ENCODE peak calls at places on chromosomes 12 and 14, in six cellular contexts. Q is left lung, O is right atrium auricular region, H is H9, Z is PC-3, G is fibroblast of lung. W is an unnamed sample.
A peak's percentile ranks its signal among the peaks of the same experiment; 100 is the strongest.

GRCh38 chr12:15863984-15864383 is 18.2 kb upstream of the STRAP start:
- DNase-seq in Q (no peak), O (no peak), H (no peak), Z (no peak), G (no peak), W (no peak)

GRCh38 chr12:6167327-6168280 is 32.6 kb upstream of the CD9 start:
- DNase-seq in Q (peak; percentile 87), O (peak; percentile 90), H (no peak), Z (peak; percentile 88), G (peak; percentile 94), W (peak; percentile 86)

GRCh38 chr14:30034049-30034635 is 106.5 kb upstream of the PRKD1 start:
- DNase-seq in Q (no peak), O (no peak), H (peak; percentile 39), Z (no peak), G (peak; percentile 6), W (no peak)

GRCh38 chr12:115598827-115599226 is 678.7 kb downstream of the MED13L start:
- DNase-seq in Q (no peak), O (no peak), H (peak; percentile 41), Z (no peak), G (peak; percentile 16), W (no peak)

GRCh38 chr14:80003138-80003537 is 208.2 kb downstream of the DIO2 start:
- DNase-seq in Q (no peak), O (no peak), H (no peak), Z (peak; percentile 89), G (peak; percentile 1), W (no peak)

GRCh38 chr12:54392485-54393349 is 8.2 kb upstream of the ZNF385A start:
- DNase-seq in Q (no peak), O (no peak), H (peak; percentile 27), Z (no peak), G (no peak), W (no peak)

GRCh38 chr12:108282676-108283075 is 56.4 kb downstream of the CMKLR1 start:
- DNase-seq in Q (no peak), O (no peak), H (no peak), Z (no peak), G (no peak), W (no peak)

GRCh38 chr14:39469094-39469710 is 37.0 kb upstream of the FBXO33 start:
- DNase-seq in Q (peak; percentile 50), O (no peak), H (peak; percentile 70), Z (no peak), G (peak; percentile 23), W (no peak)

GRCh38 chr14:44962573-44963528 is 861 bp downstream of the TOGARAM1 start:
- DNase-seq in Q (peak; percentile 85), O (peak; percentile 68), H (no peak), Z (peak; percentile 33), G (peak; percentile 50), W (peak; percentile 70)

GRCh38 chr14:65042731-65043372 is 56.2 kb downstream of the FNTB start:
- DNase-seq in Q (no peak), O (no peak), H (no peak), Z (no peak), G (no peak), W (peak; percentile 64)

GRCh38 chr12:72271401-72271740 is 799 bp upstream of the TRHDE start:
- DNase-seq in Q (peak; percentile 70), O (peak; percentile 64), H (no peak), Z (no peak), G (peak; percentile 72), W (no peak)

GRCh38 chr12:25009511-25010092 is 60.7 kb upstream of the BCAT1 start:
- DNase-seq in Q (no peak), O (no peak), H (no peak), Z (no peak), G (no peak), W (no peak)

GRCh38 chr14:35347323-35348043 is 55.3 kb downstream of the PSMA6 start:
- DNase-seq in Q (no peak), O (no peak), H (no peak), Z (no peak), G (no peak), W (peak; percentile 55)

GRCh38 chr12:9729082-9729481 is 3.8 kb downstream of the CLECL1 start:
- DNase-seq in Q (no peak), O (no peak), H (no peak), Z (no peak), G (no peak), W (no peak)

GRCh38 chr14:90649557-90650135 is 166.6 kb downstream of the TTC7B start:
- DNase-seq in Q (no peak), O (no peak), H (no peak), Z (no peak), G (no peak), W (no peak)

GRCh38 chr12:42968426-42968825 is 378.9 kb upstream of the PRICKLE1 start:
- DNase-seq in Q (no peak), O (no peak), H (no peak), Z (no peak), G (no peak), W (no peak)

GRCh38 chr14:98957211-98958047 is 314.6 kb downstream of the BCL11B start:
- DNase-seq in Q (no peak), O (peak; percentile 93), H (peak; percentile 12), Z (no peak), G (peak; percentile 95), W (no peak)

DNA sequence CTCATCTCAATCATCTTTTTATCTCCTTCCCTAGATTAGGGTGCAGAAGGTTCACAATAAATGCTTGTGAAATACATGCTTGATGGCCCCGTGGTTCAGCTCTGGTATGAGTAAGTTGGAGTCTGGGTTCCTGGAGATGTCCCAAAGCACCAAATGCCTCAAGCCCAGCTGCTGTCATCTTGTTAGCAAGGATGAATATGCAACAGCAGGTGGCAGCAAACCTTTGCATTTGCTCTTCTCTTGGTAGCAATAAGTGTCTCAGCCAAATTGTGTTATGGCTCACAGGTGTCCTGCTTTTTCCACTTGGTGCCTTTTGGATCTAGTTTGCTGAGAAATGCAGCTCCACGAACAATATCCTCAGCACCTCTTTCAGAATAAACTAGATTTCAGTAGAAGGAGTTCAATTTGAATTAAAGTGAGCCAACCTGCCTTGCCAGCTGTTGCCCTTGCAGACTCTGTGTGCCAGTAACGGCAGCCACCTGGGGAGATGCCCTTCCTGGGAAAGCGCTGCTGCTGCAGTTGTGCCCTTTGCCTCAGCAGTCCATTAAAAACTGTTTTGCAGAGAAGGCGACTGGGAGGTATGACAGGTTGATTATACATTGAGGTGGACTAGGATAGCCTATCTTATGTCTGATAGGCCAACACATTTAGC is 417.3 kb downstream of the SNAPC1 start:
- DNase-seq in Q (peak; percentile 29), O (no peak), H (peak; percentile 64), Z (peak; percentile 84), G (peak; percentile 95), W (no peak)
- TF ChIP-seq CTCF in Q (peak; percentile 45), O (peak; percentile 67), H (peak; percentile 80), Z (peak; percentile 90), G (peak; percentile 74), W (peak; percentile 57)

GRCh38 chr14:49966971-49967630 is 74.2 kb downstream of the ARF6 start:
- DNase-seq in Q (no peak), O (no peak), H (no peak), Z (peak; percentile 77), G (no peak), W (no peak)

GRCh38 chr14:49962616-49963015 is 69.7 kb downstream of the ARF6 start:
- DNase-seq in Q (no peak), O (no peak), H (no peak), Z (peak; percentile 97), G (no peak), W (no peak)

GRCh38 chr14:49969961-49970360 is 77.1 kb downstream of the ARF6 start:
- DNase-seq in Q (no peak), O (peak; percentile 13), H (no peak), Z (no peak), G (no peak), W (no peak)

GRCh38 chr14:49970474-49971147 is 77.7 kb downstream of the ARF6 start:
- DNase-seq in Q (no peak), O (peak; percentile 60), H (no peak), Z (no peak), G (peak; percentile 86), W (no peak)

GRCh38 chr14:49966304-49966809 is 73.5 kb downstream of the ARF6 start:
- DNase-seq in Q (no peak), O (no peak), H (no peak), Z (no peak), G (peak; percentile 36), W (no peak)
- H3K27ac ChIP-seq in Q (peak overlapping the region; percentile 42), O (no peak overlapping the region), H (no peak overlapping the region), Z (peak overlapping the region; percentile 33), G (no peak overlapping the region), W (peak overlapping the region; percentile 25)

DNA sequence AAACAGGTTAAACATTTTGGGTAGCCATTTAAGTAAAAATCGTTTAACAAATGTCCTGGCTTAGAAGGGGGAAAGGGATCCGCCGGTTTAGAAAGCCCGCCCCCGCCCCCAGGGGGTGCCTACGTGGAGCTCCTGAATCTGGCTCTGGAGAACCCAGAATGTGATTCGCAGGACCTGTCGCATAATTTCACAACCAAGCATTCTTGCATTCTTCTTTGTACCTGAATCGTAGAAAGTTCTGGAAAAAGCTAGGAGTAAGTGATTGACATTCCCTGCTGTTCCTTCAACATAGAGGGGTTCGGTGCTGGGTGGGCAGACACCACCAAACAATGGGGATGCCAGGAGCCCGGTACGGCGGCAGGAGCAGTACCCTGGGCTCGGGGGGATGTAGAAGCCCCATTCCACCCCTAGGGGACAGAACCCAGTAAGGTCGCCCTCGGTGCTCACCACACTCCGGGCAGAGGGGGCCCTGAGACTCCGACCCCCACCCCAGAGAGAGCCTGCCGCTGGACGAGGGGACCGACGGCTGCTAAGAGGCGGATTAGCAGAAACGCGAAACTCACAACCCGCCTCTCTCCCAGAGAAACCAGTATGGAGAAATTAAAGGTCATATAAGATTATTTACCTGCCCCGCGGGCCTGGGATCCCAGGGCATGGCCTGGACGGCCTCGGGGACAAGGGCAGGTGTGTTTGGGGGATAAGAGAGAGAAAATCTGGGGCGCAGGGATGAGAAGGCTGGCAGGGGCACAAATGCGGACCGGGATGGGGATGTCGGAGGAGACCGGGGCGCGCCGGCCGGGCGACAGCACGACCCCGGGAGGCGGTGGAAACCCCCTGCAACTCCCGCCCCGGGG is 547 bp downstream of the CSRP2 start:
- DNase-seq in Q (no peak), O (no peak), H (peak; percentile 78), Z (peak; percentile 30), G (peak; percentile 8), W (peak; percentile 48)
- TF ChIP-seq CTCF in Q (no peak), O (no peak), H (peak; percentile 58), Z (peak; percentile 29), G (peak; percentile 37), W (peak; percentile 26)

GRCh38 chr14:68191567-68192321 is 372.2 kb downstream of the RAD51B start:
- DNase-seq in Q (no peak), O (no peak), H (no peak), Z (peak; percentile 89), G (peak; percentile 40), W (no peak)

GRCh38 chr14:68192935-68193334 is 373.4 kb downstream of the RAD51B start:
- DNase-seq in Q (no peak), O (no peak), H (no peak), Z (no peak), G (no peak), W (no peak)

GRCh38 chr14:68198713-68199464 is 379.3 kb downstream of the RAD51B start:
- DNase-seq in Q (no peak), O (no peak), H (no peak), Z (no peak), G (peak; percentile 44), W (no peak)

GRCh38 chr14:68193970-68194634 is 374.5 kb downstream of the RAD51B start:
- DNase-seq in Q (no peak), O (no peak), H (no peak), Z (no peak), G (peak; percentile 42), W (no peak)

DNA sequence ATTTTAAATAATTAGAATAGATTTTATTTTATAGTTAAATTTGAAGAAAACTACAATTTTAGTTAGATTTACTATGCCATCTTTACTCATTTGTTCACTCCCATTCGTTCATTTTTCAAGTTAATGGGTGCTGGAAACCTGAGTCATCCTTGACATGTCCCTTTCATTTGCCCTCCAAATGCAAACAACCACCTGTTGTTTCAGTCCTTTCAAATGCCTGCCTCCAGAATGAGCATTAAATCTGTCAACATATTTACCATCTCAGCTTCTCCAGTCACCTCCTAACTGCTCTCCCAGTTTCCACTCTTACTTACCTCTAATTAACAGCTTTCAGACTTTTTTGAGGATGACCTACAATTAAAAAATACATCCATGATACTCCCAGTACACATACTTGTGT is 375.5 kb downstream of the RAD51B start:
- DNase-seq in Q (no peak), O (no peak), H (peak; percentile 40), Z (peak; percentile 38), G (no peak), W (no peak)
- H3K27ac ChIP-seq in Q (peak overlapping the region; percentile 57), O (no peak overlapping the region), H (no peak overlapping the region), Z (no peak overlapping the region), G (no peak overlapping the region), W (no peak overlapping the region)

W was measured in lower lobe of right lung.